ENCODE peak calls at places on chromosomes 13 and 19, in four cellular contexts. A is stimulated activated CD8-positive, alpha-beta memory T cell treated with anti-CD3 and anti-CD28 coated beads, Interleukin-7, amount 100 ng/mL, for 24 hours; F is CD8-positive, alpha-beta memory T cell; Q is A549. Y is an unnamed sample.

GRCh38 chr13:74246398-74246975 is 112.3 kb upstream of the KLF12 start:
- DNase-seq in A (no peak), F (no peak), Q (no peak), Y (no peak)

GRCh38 chr13:107441279-107441678 is 774.1 kb downstream of the LIG4 start:
- DNase-seq in A (no peak), F (no peak), Q (no peak), Y (no peak)

GRCh38 chr19:3409346-3410064 is 43.1 kb downstream of the NFIC start:
- DNase-seq in A (no peak), F (no peak), Q (no peak), Y (peak)

GRCh38 chr19:55251296-55252081 is 7.3 kb downstream of the PPP6R1 start:
- DNase-seq in A (no peak), F (peak), Q (no peak), Y (peak)

GRCh38 chr19:41886761-41887710 is 4.1 kb downstream of the ARHGEF1 start:
- DNase-seq in A (no peak), F (peak), Q (no peak), Y (no peak)

GRCh38 chr13:39317284-39317683 is 279.0 kb downstream of the NHLRC3 start:
- DNase-seq in A (no peak), F (no peak), Q (no peak), Y (peak)

GRCh38 chr19:10431254-10431942 is 11.1 kb downstream of the PDE4A start:
- DNase-seq in A (no peak), F (peak), Q (no peak), Y (peak)

GRCh38 chr19:1567116-1567847 is 843 bp downstream of the MEX3D start:
- DNase-seq in A (no peak), F (no peak), Q (no peak), Y (peak)

GRCh38 chr19:14682084-14682483 is 7.4 kb upstream of the ADGRE3 start:
- DNase-seq in A (no peak), F (no peak), Q (no peak), Y (no peak)

GRCh38 chr19:40578442-40578908 is 1.8 kb downstream of the SHKBP1 start:
- DNase-seq in A (no peak), F (no peak), Q (peak), Y (no peak)

GRCh38 chr13:99040536-99041141 is 62.8 kb upstream of the DOCK9 start:
- DNase-seq in A (no peak), F (no peak), Q (no peak), Y (no peak)

GRCh38 chr13:74090397-74090796 is 43.8 kb downstream of the KLF12 start:
- DNase-seq in A (no peak), F (no peak), Q (no peak), Y (no peak)

GRCh38 chr13:111945086-111945485 is 121.9 kb upstream of the SOX1 start:
- DNase-seq in A (no peak), F (no peak), Q (no peak), Y (no peak)